ENCODE peak calls at places on chromosomes 13 and 19, in five cellular contexts. O is OCI-LY7, H is RWPE2, M is HFF-Myc, U is adrenal gland. S is an unnamed sample.

GRCh38 chr13:41398494-41399190 is 58.7 kb upstream of the RGCC start:
- DNase-seq in O (no peak), H (no peak), M (no peak), U (no peak), S (no peak)

GRCh38 chr19:10979950-10980349 is 19.1 kb downstream of the SMARCA4 start:
- DNase-seq in O (peak), H (no peak), M (no peak), U (no peak), S (no peak)

GRCh38 chr19:12721656-12722565 is 1.8 kb downstream of the TNPO2 start:
- DNase-seq in O (peak), H (no peak), M (no peak), U (peak), S (peak)

GRCh38 chr19:37594982-37595382 is 306 bp downstream of the ZNF540 start:
- DNase-seq in O (no peak), H (peak), M (peak), U (peak), S (peak)

GRCh38 chr13:42893346-42893745 is 98.7 kb downstream of the EPSTI1 start:
- DNase-seq in O (no peak), H (no peak), M (no peak), U (peak), S (no peak)

GRCh38 chr19:17302391-17303166 is 646 bp downstream of the ABHD8 start:
- DNase-seq in O (peak), H (no peak), M (no peak), U (peak), S (peak)

GRCh38 chr13:101757446-101758039 is 305.1 kb downstream of the ITGBL1 start:
- DNase-seq in O (peak), H (no peak), M (peak), U (no peak), S (peak)

GRCh38 chr13:99312493-99312883 is 5.3 kb upstream of the GPR183 start:
- DNase-seq in O (no peak), H (no peak), M (peak), U (peak), S (no peak)

GRCh38 chr13:100675660-100676129 is 1.1 kb upstream of the TMTC4 start:
- DNase-seq in O (no peak), H (no peak), M (no peak), U (no peak), S (no peak)

GRCh38 chr19:8655340-8655709 is 24.9 kb downstream of the NFILZ start:
- DNase-seq in O (peak), H (no peak), M (no peak), U (no peak), S (no peak)

GRCh38 chr13:19794552-19795143 is 11.9 kb upstream of the PSPC1 start:
- DNase-seq in O (no peak), H (no peak), M (no peak), U (no peak), S (no peak)

GRCh38 chr13:48555441-48555840 is 22.6 kb upstream of the RCBTB2 start:
- DNase-seq in O (no peak), H (no peak), M (no peak), U (no peak), S (no peak)

GRCh38 chr13:74325106-74325505 is 190.9 kb upstream of the KLF12 start:
- DNase-seq in O (no peak), H (no peak), M (peak), U (no peak), S (no peak)

GRCh38 chr13:61146571-61146970 is 269.1 kb downstream of the PCDH20 start:
- DNase-seq in O (no peak), H (no peak), M (no peak), U (no peak), S (no peak)

GRCh38 chr13:44574466-44574855 is 1.7 kb downstream of the TSC22D1 start:
- DNase-seq in O (no peak), H (no peak), M (no peak), U (no peak), S (no peak)

GRCh38 chr13:36913463-36913862 is 6.6 kb downstream of the SMAD9 start:
- DNase-seq in O (no peak), H (no peak), M (no peak), U (no peak), S (no peak)

GRCh38 chr13:29583073-29583785 is 12.3 kb downstream of the SLC7A1 start:
- DNase-seq in O (no peak), H (no peak), M (peak), U (no peak), S (no peak)

GRCh38 chr13:29713841-29714240 is 118.4 kb upstream of the SLC7A1 start:
- DNase-seq in O (peak), H (no peak), M (no peak), U (no peak), S (no peak)

GRCh38 chr19:2517881-2518601 is 42.1 kb downstream of the GADD45B start:
- DNase-seq in O (no peak), H (no peak), M (no peak), U (no peak), S (no peak)

DNA sequence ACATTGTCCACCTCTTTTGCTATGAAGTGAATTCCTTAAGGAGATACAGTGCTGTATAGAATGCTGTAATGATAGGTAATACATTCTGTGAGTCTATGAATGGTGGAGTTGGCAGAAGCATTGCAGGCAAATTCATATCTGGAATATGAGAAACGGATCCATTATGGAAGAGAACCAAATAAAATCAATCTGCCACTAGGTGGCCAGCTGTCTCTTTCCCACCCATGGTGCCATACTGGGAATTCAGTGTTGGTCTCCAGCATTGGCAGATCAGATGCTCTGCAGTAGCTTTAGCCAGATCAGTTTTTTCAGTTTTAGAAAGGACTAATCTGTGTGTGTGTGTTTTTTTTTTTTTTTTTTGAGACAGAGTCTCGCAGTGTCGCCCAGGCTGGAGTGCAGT is 27.6 kb downstream of the DNAJC3 start:
- DNase-seq in O (no peak), H (no peak), M (no peak), U (no peak), S (no peak)
- TF ChIP-seq CTCF in O (peak), H (peak), M (peak), U (no peak), S (peak)

DNA sequence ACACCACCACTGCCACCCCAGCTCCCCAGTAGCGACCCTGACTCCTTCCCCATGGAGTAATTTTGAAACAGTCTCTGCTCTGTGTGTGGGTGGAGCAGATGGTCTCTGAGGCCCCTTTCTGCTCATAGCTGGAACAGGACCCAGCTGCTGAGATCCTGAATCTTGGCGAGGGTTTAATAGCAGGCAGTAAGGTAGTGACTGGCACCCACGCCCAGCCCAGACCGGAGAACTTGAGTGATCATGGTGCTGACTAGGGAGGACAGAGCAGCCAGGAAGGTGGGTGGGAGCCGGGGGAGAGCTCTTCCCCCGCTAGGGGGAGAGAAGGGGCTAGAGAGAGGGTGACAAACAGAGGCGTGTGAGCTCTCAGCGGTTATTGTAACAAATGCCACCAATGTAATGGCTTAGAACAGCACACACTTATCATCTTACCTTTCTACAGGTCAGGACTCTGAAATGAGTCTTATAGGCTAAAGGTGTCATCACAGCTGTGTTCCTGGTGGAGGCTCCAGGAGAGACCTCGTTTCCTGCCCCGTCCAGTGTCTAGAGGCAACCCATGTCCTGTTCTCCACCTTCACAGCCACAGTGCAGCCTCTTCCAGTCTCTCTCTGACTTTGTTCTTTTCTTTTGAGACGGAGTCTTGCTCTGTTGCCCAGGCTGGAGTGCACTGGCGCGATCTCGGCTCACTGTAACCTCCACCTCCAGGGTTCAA is 7.2 kb upstream of the ACER1 start:
- DNase-seq in O (peak), H (no peak), M (no peak), U (no peak), S (no peak)
- TF ChIP-seq CTCF in O (peak), H (no peak), M (no peak), U (no peak), S (no peak)

GRCh38 chr13:97753942-97754670 is 199.4 kb upstream of the IPO5 start:
- DNase-seq in O (no peak), H (no peak), M (no peak), U (no peak), S (no peak)
- TF ChIP-seq CTCF in O (peak), H (no peak), M (peak), U (no peak), S (no peak)

DNA sequence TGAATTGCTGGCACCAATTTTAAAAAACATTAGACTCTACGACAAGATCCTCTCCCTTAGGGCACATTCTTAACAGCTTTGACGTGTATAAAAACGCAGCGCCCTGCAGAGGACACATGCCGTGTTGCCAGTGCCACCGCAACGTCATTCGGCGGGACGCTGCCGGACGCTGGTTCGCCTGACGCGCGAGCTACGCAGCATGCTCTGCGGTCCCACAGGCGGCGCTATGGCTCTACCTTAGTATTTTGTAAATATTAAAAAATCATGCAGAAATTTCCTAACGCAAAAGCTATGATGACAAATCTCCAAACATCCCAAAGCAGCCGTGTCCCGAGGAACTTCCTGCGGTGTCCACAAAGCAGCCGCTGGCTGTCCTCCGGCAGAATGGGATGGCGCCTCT is 4.2 kb upstream of the ADPRHL1 start:
- DNase-seq in O (no peak), H (no peak), M (no peak), U (no peak), S (no peak)
- TF ChIP-seq CTCF in O (no peak), H (no peak), M (no peak), U (no peak), S (no peak)

GRCh38 chr13:26475176-26476110 is 82.0 kb upstream of the WASF3 start:
- DNase-seq in O (no peak), H (no peak), M (no peak), U (peak), S (no peak)
- TF ChIP-seq CTCF in O (no peak), H (no peak), M (no peak), U (no peak), S (no peak)

GRCh38 chr19:33947565-33947964 is 150.9 kb downstream of the KCTD15 start:
- DNase-seq in O (peak), H (no peak), M (no peak), U (peak), S (no peak)
- TF ChIP-seq CTCF in O (peak), H (no peak), M (no peak), U (no peak), S (no peak)

S was measured in GM20000.